ENCODE peak calls at places on chromosomes 2 and 18, in four cellular contexts. N, A, Y and L are unnamed samples.
A peak's percentile ranks its signal among the peaks of the same experiment; 100 is the strongest.

GRCh38 chr2:109129356-109129920 is 433 bp downstream of the SH3RF3 start:
- DNase-seq in N (no peak), A (peak; percentile 47), Y (no peak), L (no peak)

GRCh38 chr2:218802595-218802994 is 20.6 kb downstream of the CYP27A1 start:
- DNase-seq in N (no peak), A (no peak), Y (no peak), L (no peak)

GRCh38 chr2:120245933-120246332 is 6.7 kb upstream of the RALB start:
- DNase-seq in N (no peak), A (no peak), Y (no peak), L (no peak)

GRCh38 chr2:235433860-235434259 is 60.0 kb upstream of the AGAP1 start:
- DNase-seq in N (peak; percentile 11), A (no peak), Y (no peak), L (peak; percentile 72)

GRCh38 chr18:58591286-58591685 is 37.6 kb downstream of the ALPK2 start:
- DNase-seq in N (no peak), A (no peak), Y (no peak), L (no peak)

GRCh38 chr2:6069354-6069753 is 377.2 kb downstream of the SOX11 start:
- DNase-seq in N (no peak), A (no peak), Y (no peak), L (no peak)

GRCh38 chr2:74593826-74594467 is 39.4 kb downstream of the DOK1 start:
- DNase-seq in N (peak; percentile 32), A (no peak), Y (no peak), L (no peak)

GRCh38 chr2:36707050-36707449 is 10.5 kb downstream of the VIT start:
- DNase-seq in N (no peak), A (no peak), Y (no peak), L (no peak)

GRCh38 chr2:158894078-158894477 is 74.4 kb upstream of the TANC1 start:
- DNase-seq in N (no peak), A (no peak), Y (no peak), L (no peak)

GRCh38 chr2:32688511-32688910 is 60.7 kb downstream of the TTC27 start:
- DNase-seq in N (no peak), A (no peak), Y (no peak), L (no peak)

GRCh38 chr18:51427012-51427411 is 229.5 kb upstream of the MEX3C start:
- DNase-seq in N (peak; percentile 85), A (no peak), Y (no peak), L (no peak)

GRCh38 chr2:175003875-175004729 is 1.1 kb downstream of the CHN1 start:
- DNase-seq in N (no peak), A (no peak), Y (no peak), L (no peak)

GRCh38 chr18:32200766-32201165 is 10.9 kb downstream of the MEP1B start:
- DNase-seq in N (peak; percentile 60), A (no peak), Y (no peak), L (no peak)

GRCh38 chr2:61658841-61659780 is 121.0 kb upstream of the XPO1 start:
- DNase-seq in N (peak; percentile 80), A (no peak), Y (no peak), L (no peak)

GRCh38 chr2:225766431-225766830 is 366.9 kb downstream of the NYAP2 start:
- DNase-seq in N (no peak), A (no peak), Y (no peak), L (no peak)

GRCh38 chr2:128196026-128196822 is 105.2 kb downstream of the UGGT1 start:
- DNase-seq in N (peak; percentile 87), A (no peak), Y (no peak), L (no peak)

GRCh38 chr18:63819780-63820179 is 44.6 kb downstream of the SERPINB7 start:
- DNase-seq in N (no peak), A (no peak), Y (no peak), L (no peak)
- H3K4me1 ChIP-seq in N (no peaks in the 10 kb centered on the region), A (no peaks in the 10 kb centered on the region), Y (no peaks in the 10 kb centered on the region), L (no peaks in the 10 kb centered on the region)

GRCh38 chr2:112093216-112093615 is 38.1 kb downstream of the TMEM87B start:
- DNase-seq in N (no peak), A (no peak), Y (no peak), L (no peak)
- H3K27ac ChIP-seq in N (no peak overlapping the region), A (peak overlapping the region; percentile 42), Y (no peak overlapping the region), L (no peak overlapping the region)

GRCh38 chr2:167675906-167676305 is 571.5 kb downstream of the STK39 start:
- DNase-seq in N (no peak), A (no peak), Y (no peak), L (no peak)

DNA sequence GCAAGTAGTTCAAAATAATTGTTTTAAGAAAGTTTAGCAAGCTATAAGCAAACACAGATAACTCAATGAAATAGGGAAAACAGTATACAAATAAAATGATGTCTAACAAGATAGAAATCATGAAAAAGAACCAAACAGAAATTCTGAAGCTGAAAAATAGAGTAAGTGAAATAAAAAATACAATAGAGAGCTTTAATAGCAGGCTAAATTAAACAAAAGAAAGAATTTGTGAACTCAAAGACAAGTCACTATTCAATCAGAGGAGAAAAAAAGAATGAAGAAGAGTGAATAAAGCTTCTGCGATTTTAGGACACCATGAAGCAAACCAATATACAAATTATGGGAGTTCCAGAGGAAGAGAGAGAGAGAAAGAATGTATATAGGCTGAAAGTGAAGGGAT is 576.8 kb downstream of the STK39 start:
- DNase-seq in N (no peak), A (no peak), Y (no peak), L (no peak)
- H3K4me1 ChIP-seq in N (no peaks in the 10 kb centered on the region), A (no peaks in the 10 kb centered on the region), Y (no peaks in the 10 kb centered on the region), L (no peaks in the 10 kb centered on the region)

GRCh38 chr18:3771121-3771971 is 321.4 kb downstream of the TGIF1 start:
- DNase-seq in N (peak; percentile 86), A (peak; percentile 91), Y (peak; percentile 68), L (peak; percentile 86)
- H3K27ac ChIP-seq in N (peak overlapping the region; percentile 39), A (peak overlapping the region; percentile 32), Y (no peak overlapping the region), L (peak overlapping the region; percentile 41)

DNA sequence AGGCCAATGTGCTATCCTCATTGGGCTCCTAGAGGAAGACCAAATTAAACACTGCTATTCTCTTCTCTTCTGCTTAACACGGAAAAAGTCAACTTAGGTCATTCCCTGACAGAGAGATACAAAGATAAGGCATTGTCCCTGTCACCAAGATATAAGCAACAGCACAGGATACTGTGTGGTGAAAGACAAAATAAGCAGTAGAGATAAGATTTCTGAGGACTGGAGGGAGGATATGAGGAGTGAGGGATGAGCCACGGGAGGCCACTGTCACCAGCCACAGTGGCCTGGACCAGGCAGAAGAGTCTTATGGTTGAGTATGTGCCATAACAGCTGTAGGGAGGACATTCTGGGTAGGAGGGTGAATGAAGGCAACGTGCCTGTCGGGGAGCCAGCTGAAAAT is 54.4 kb upstream of the SLC14A2 start:
- DNase-seq in N (no peak), A (no peak), Y (no peak), L (no peak)
- H3K4me1 ChIP-seq in N (no peaks in the 10 kb centered on the region), A (peaks cover 3% of the 10 kb centered on the region), Y (no peaks in the 10 kb centered on the region), L (no peaks in the 10 kb centered on the region)